ENCODE peak calls at places on chromosomes 4 and X, in four cellular contexts. A, Q, T and M are unnamed samples.

GRCh38 chr4:180953572-180953971 is 1289.6 kb upstream of the TENM3 start:
- DNase-seq in A (no peak), Q (no peak), T (no peak), M (no peak)

GRCh38 chrX:48595929-48596328 is 1.4 kb upstream of the WDR13 start:
- DNase-seq in A (no peak), Q (no peak), T (no peak), M (no peak)

GRCh38 chr4:176383273-176384077 is 63.7 kb downstream of the SPCS3 start:
- DNase-seq in A (no peak), Q (no peak), T (no peak), M (no peak)

GRCh38 chr4:31193516-31193915 is 473.3 kb downstream of the PCDH7 start:
- DNase-seq in A (no peak), Q (no peak), T (no peak), M (no peak)

GRCh38 chrX:57929373-57929772 is 19.1 kb upstream of the ZXDA start:
- DNase-seq in A (no peak), Q (no peak), T (no peak), M (no peak)

GRCh38 chrX:13383907-13384306 is 64.1 kb upstream of the ATXN3L start:
- DNase-seq in A (no peak), Q (no peak), T (no peak), M (no peak)

GRCh38 chr4:83219344-83219990 is 65.1 kb downstream of the COQ2 start:
- DNase-seq in A (no peak), Q (peak; percentile 44), T (no peak), M (no peak)

GRCh38 chr4:72031868-72032619 is at the start of gene NPFFR2:
- DNase-seq in A (no peak), Q (no peak), T (no peak), M (no peak)

GRCh38 chr4:127889903-127890302 is 9.2 kb downstream of the PLK4 start:
- DNase-seq in A (no peak), Q (no peak), T (no peak), M (no peak)

GRCh38 chrX:19904778-19905367 is 17.5 kb upstream of the SH3KBP1 start:
- DNase-seq in A (no peak), Q (no peak), T (no peak), M (no peak)

GRCh38 chr4:151195801-151196200 is 81.2 kb upstream of the PRSS48 start:
- DNase-seq in A (no peak), Q (peak; percentile 29), T (no peak), M (peak; percentile 31)

GRCh38 chr4:106671711-106672110 is 303.1 kb upstream of the GIMD1 start:
- DNase-seq in A (no peak), Q (no peak), T (no peak), M (no peak)

GRCh38 chr4:149518471-149518870 is 297.2 kb downstream of the IQCM start:
- DNase-seq in A (no peak), Q (no peak), T (no peak), M (peak; percentile 52)

GRCh38 chrX:113522814-113523213 is 682.2 kb upstream of the AMOT start:
- DNase-seq in A (no peak), Q (no peak), T (peak; percentile 4), M (no peak)

GRCh38 chr4:138007572-138007971 is 234.6 kb downstream of the SLC7A11 start:
- DNase-seq in A (no peak), Q (no peak), T (no peak), M (no peak)

GRCh38 chrX:66672106-66672505 is 33.2 kb upstream of the EDA2R start:
- DNase-seq in A (no peak), Q (no peak), T (no peak), M (no peak)

GRCh38 chr4:175998782-175999181 is 66.9 kb upstream of the WDR17 start:
- DNase-seq in A (no peak), Q (no peak), T (no peak), M (peak; percentile 41)

GRCh38 chrX:134602410-134602809 is 55.9 kb downstream of the PLAC1 start:
- DNase-seq in A (no peak), Q (no peak), T (no peak), M (no peak)

GRCh38 chrX:134600714-134601113 is 57.6 kb downstream of the PLAC1 start:
- DNase-seq in A (no peak), Q (no peak), T (peak; percentile 4), M (peak; percentile 33)

GRCh38 chrX:134604701-134605271 is 53.5 kb downstream of the PLAC1 start:
- DNase-seq in A (peak; percentile 44), Q (no peak), T (no peak), M (peak; percentile 32)

GRCh38 chrX:134601240-134601639 is 57.0 kb downstream of the PLAC1 start:
- DNase-seq in A (no peak), Q (no peak), T (no peak), M (no peak)

GRCh38 chrX:134603806-134604700 is 54.2 kb downstream of the PLAC1 start:
- DNase-seq in A (peak; percentile 21), Q (peak; percentile 62), T (peak; percentile 1), M (no peak)
- TF ChIP-seq CTCF in A (no peak), Q (peak; percentile 34), T (no peak), M (no peak)

GRCh38 chr4:123418486-123418931 is 21.9 kb downstream of the SPRY1 start:
- DNase-seq in A (no peak), Q (peak; percentile 73), T (no peak), M (peak; percentile 96)

GRCh38 chr4:123423819-123424218 is 27.2 kb downstream of the SPRY1 start:
- DNase-seq in A (no peak), Q (no peak), T (no peak), M (no peak)

GRCh38 chr4:123421942-123422781 is 25.6 kb downstream of the SPRY1 start:
- DNase-seq in A (no peak), Q (no peak), T (no peak), M (no peak)

GRCh38 chr4:123419885-123420743 is 23.5 kb downstream of the SPRY1 start:
- DNase-seq in A (no peak), Q (no peak), T (no peak), M (no peak)

GRCh38 chr4:123421227-123421941 is 24.8 kb downstream of the SPRY1 start:
- DNase-seq in A (no peak), Q (no peak), T (no peak), M (no peak)
- H3K4me3 ChIP-seq in A (no peak overlapping the region), Q (no peak overlapping the region), T (no peak overlapping the region), M (no peak overlapping the region)

DNA sequence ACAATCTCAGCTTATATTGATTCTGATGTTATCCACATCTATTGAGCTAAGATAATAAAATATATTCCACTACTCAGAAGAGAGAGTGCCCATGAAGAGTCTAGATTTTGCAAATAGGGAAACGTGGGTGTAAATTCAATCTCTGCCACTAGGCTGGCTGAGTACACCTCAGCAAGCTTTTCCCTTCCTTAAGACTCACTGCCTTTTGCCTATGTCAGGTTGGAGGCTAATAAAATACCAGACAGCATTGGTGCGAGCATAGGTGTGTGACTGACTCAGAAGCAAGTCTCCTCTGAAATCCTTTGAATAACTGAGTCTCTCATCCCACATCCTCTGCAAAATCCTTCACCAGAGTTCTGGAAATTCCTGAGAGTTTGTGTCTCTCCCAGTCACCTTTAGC is 405.4 kb upstream of the CPEB2 start:
- DNase-seq in A (no peak), Q (no peak), T (no peak), M (no peak)
- TF ChIP-seq CTCF in A (no peak), Q (no peak), T (no peak), M (peak; percentile 30)

GRCh38 chrX:30304866-30305265 is 4.3 kb downstream of the NR0B1 start:
- DNase-seq in A (no peak), Q (no peak), T (no peak), M (no peak)
- H3K4me3 ChIP-seq in A (no peak overlapping the region), Q (no peak overlapping the region), T (no peak overlapping the region), M (no peak overlapping the region)

GRCh38 chr4:730511-730910 is 24.9 kb downstream of the PCGF3 start:
- DNase-seq in A (no peak), Q (no peak), T (no peak), M (no peak)
- TF ChIP-seq CTCF in A (no peak), Q (no peak), T (no peak), M (no peak)

GRCh38 chr4:110632506-110633357 is 9.9 kb upstream of the PITX2 start:
- DNase-seq in A (no peak), Q (no peak), T (no peak), M (no peak)
- H3K4me3 ChIP-seq in A (no peak overlapping the region), Q (peak overlapping the region; percentile 39), T (peak overlapping the region; percentile 12), M (peak overlapping the region; percentile 40)

DNA sequence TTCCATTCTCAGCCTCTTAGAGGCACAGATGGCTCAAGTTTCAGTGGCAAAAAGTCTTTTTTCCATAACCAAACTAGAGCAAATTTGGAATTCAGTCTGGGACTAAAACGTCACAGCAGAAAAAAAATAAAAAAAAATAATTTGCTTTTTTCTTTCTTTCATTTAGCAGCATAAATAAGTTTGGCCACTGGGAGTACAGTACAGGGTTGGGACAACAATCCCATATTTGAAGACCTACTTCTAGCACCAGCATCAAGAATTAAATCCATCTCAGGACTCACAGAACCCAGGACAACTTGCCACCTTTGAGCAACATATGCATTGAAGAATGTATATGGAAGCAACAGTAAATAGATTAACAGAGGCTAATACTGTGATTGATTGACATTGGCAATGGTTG is 214.0 kb downstream of the FBXW7 start:
- DNase-seq in A (no peak), Q (no peak), T (no peak), M (no peak)
- TF ChIP-seq CTCF in A (no peak), Q (no peak), T (no peak), M (no peak)

GRCh38 chr4:114603455-114603854 is 4.8 kb downstream of the UGT8 start:
- DNase-seq in A (no peak), Q (no peak), T (no peak), M (no peak)
- H3K4me3 ChIP-seq in A (no peak overlapping the region), Q (no peak overlapping the region), T (no peak overlapping the region), M (no peak overlapping the region)

GRCh38 chr4:140996757-140997156 is 136.5 kb downstream of the RNF150 start:
- DNase-seq in A (no peak), Q (peak; percentile 39), T (no peak), M (peak; percentile 59)
- TF ChIP-seq CTCF in A (no peak), Q (peak; percentile 45), T (no peak), M (peak; percentile 47)

GRCh38 chr4:104421576-104421975 is 73.1 kb downstream of the CXXC4 start:
- DNase-seq in A (no peak), Q (no peak), T (no peak), M (no peak)

GRCh38 chr4:104424368-104424921 is 70.2 kb downstream of the CXXC4 start:
- DNase-seq in A (no peak), Q (no peak), T (no peak), M (no peak)

GRCh38 chr4:104425948-104426347 is 68.7 kb downstream of the CXXC4 start:
- DNase-seq in A (no peak), Q (no peak), T (no peak), M (no peak)

GRCh38 chr4:104420766-104421165 is 73.9 kb downstream of the CXXC4 start:
- DNase-seq in A (no peak), Q (no peak), T (no peak), M (no peak)

DNA sequence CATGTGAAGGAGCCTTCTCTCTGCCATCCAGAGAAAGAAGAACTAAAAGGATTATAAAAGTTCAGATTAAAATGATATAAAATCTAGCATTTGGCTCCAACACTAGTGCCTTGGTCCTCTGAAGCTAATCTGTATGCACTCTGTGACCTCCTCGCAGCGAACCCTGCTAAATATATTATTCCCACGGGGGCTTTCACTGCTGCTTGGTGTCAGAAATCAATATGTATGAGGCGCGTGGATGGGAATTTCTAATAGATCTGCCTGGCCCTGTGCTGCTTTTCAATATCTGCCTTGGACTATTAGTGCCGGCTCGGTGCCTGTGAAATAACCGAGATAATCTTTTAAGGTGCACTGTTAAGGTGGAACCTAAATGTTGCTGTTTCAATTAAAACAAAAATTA is 69.7 kb downstream of the CXXC4 start:
- DNase-seq in A (no peak), Q (no peak), T (no peak), M (no peak)
- H3K4me3 ChIP-seq in A (peak overlapping the region; percentile 19), Q (no peak overlapping the region), T (no peak overlapping the region), M (peak overlapping the region; percentile 50)